ENCODE peak calls at places on chromosomes 3 and 15, in ten cellular contexts. V is mesendoderm, D is adipocyte, O is ovary, M is tibial artery, N is ascending aorta, G is GM12865, R is cardiac muscle cell, C is foreskin fibroblast, H is vagina. A is an unnamed sample.

GRCh38 chr3:62873672-62874397 is 1.4 kb downstream of the CADPS start:
- DNase-seq in V (peak; percentile 93), O (peak; percentile 48), C (no peak), G (peak; percentile 9), M (no peak), H (no peak), R (peak; percentile 89), N (no peak), D (peak; percentile 14), A (no peak)

GRCh38 chr3:108175352-108175751 is 46.9 kb downstream of the IFT57 start:
- DNase-seq in N (no peak), C (peak; percentile 26), H (no peak), V (no peak), D (no peak), O (no peak), M (no peak), G (no peak), R (no peak), A (peak; percentile 7)

GRCh38 chr3:139538733-139539132 is 809 bp downstream of the RBP1 start:
- DNase-seq in C (no peak), D (no peak), G (no peak), M (no peak), R (peak; percentile 10), O (peak; percentile 81), H (no peak), V (peak; percentile 41), N (no peak), A (peak; percentile 78)

GRCh38 chr3:78988324-78988723 is 779.5 kb downstream of the ROBO1 start:
- DNase-seq in V (no peak), O (no peak), M (no peak), C (peak; percentile 26), D (peak; percentile 53), N (no peak), R (no peak), G (no peak), H (no peak), A (peak; percentile 67)

GRCh38 chr15:91209318-91209717 is 109.3 kb downstream of the SV2B start:
- DNase-seq in O (no peak), R (no peak), G (no peak), V (no peak), H (no peak), N (no peak), D (no peak), M (no peak), C (no peak), A (no peak)

GRCh38 chr3:64223809-64224570 is 1.3 kb downstream of the PRICKLE2 start:
- DNase-seq in N (no peak), O (no peak), C (peak; percentile 68), M (no peak), H (no peak), D (no peak), R (no peak), V (no peak), G (peak; percentile 24), A (peak; percentile 68)

GRCh38 chr3:12421132-12421531 is 63.1 kb upstream of the TSEN2 start:
- DNase-seq in M (no peak), H (no peak), G (no peak), R (no peak), O (no peak), C (no peak), D (no peak), N (no peak), V (no peak), A (no peak)

GRCh38 chr3:122985539-122985938 is 42.0 kb downstream of the SEMA5B start:
- DNase-seq in N (no peak), M (no peak), C (no peak), H (no peak), V (peak; percentile 63), R (no peak), G (no peak), O (no peak), D (no peak), A (no peak)

GRCh38 chr3:122893754-122894668 is 99.1 kb downstream of the SLC49A4 start:
- DNase-seq in H (no peak), G (no peak), C (peak; percentile 28), O (no peak), V (peak; percentile 53), D (peak; percentile 32), R (peak; percentile 23), N (no peak), M (no peak), A (peak; percentile 13)

GRCh38 chr3:186492594-186492993 is 51.6 kb downstream of the CRYGS start:
- DNase-seq in C (no peak), N (no peak), M (no peak), R (no peak), G (no peak), O (no peak), V (no peak), H (peak; percentile 22), D (peak; percentile 36), A (no peak)

GRCh38 chr3:192917258-192917507 is 473 bp downstream of the MB21D2 start:
- DNase-seq in G (no peak), M (no peak), C (no peak), D (no peak), R (no peak), N (no peak), O (no peak), V (no peak), H (no peak), A (no peak)

GRCh38 chr15:66169023-66169422 is 84.5 kb downstream of the MEGF11 start:
- DNase-seq in D (no peak), M (no peak), V (no peak), C (no peak), O (no peak), H (no peak), G (no peak), R (no peak), N (no peak), A (no peak)
- H3K4me3 ChIP-seq in D (no peak overlapping the region), M (no peak overlapping the region), V (no peak overlapping the region), C (no peak overlapping the region), O (no peak overlapping the region), H (no peak overlapping the region), G (no peak overlapping the region), R (no peak overlapping the region), N (no peak overlapping the region), A (no peak overlapping the region)

GRCh38 chr15:72113347-72114031 is 4.5 kb downstream of the MYO9A start:
- DNase-seq in D (peak; percentile 14), C (no peak), O (no peak), M (no peak), N (no peak), V (no peak), G (no peak), R (no peak), H (no peak), A (no peak)

GRCh38 chr15:72117698-72118399 is at the start of gene MYO9A:
- DNase-seq in N (peak; percentile 84), R (peak; percentile 99), H (peak; percentile 99), O (peak; percentile 99), V (peak; percentile 99), M (peak; percentile 99), D (peak; percentile 98), G (peak; percentile 99), C (peak; percentile 97), A (peak; percentile 99)

GRCh38 chr15:72116680-72117447 is 1.1 kb downstream of the MYO9A start:
- DNase-seq in V (peak; percentile 56), H (no peak), M (no peak), N (no peak), C (no peak), R (peak; percentile 16), D (peak; percentile 70), G (peak; percentile 16), O (no peak), A (peak; percentile 41)

GRCh38 chr15:72118400-72118978 is at the start of gene SENP8:
- DNase-seq in G (no peak), C (no peak), V (no peak), R (no peak), H (no peak), M (no peak), D (peak; percentile 93), N (no peak), O (no peak), A (no peak)

GRCh38 chr15:72117448-72117697 is 577 bp downstream of the MYO9A start:
- DNase-seq in R (peak; percentile 85), H (no peak), C (peak; percentile 79), D (peak; percentile 94), G (peak; percentile 87), V (peak; percentile 84), O (peak; percentile 88), N (peak; percentile 56), M (peak; percentile 90), A (peak; percentile 77)
- H3K4me3 ChIP-seq in R (peak overlapping the region; percentile 76), H (peak overlapping the region; percentile 91), C (peak overlapping the region; percentile 87), D (peak overlapping the region; percentile 88), G (peak overlapping the region; percentile 88), V (peak overlapping the region; percentile 53), O (peak overlapping the region; percentile 52), N (peak overlapping the region; percentile 74), M (peak overlapping the region; percentile 80), A (peak overlapping the region; percentile 99)

DNA sequence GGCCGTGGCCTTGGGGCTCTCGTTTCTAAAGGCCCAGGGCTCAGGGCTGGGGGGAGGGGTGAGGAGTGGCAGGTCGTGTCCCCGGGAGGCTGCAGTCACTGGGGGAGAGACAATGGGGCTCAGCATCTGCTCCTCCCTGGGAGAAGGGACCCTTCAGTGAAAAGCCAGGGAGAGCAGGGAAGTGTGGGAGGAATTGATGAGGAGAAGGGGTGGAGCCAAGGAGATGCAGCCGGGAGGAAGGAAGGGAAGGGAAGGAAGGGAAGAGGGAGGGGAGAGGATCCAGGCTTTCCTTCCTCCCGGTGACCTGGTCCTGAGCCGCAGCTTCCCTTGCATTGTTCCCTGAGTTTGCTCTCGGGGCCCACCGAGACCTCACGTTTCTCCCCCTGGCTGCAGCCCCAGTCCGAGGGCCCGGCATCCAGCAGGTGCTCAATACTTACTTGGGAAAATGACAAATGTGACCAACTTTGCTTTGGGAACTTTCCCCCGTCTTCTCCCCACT is 1.4 kb upstream of the ZNF710 start:
- DNase-seq in H (no peak), N (no peak), V (peak; percentile 88), M (no peak), D (peak; percentile 33), O (peak; percentile 46), R (no peak), G (no peak), C (peak; percentile 62), A (peak; percentile 13)
- H3K4me3 ChIP-seq in H (peak overlapping the region; percentile 90), N (peak overlapping the region; percentile 96), V (peak overlapping the region; percentile 61), M (peak overlapping the region; percentile 90), D (peak overlapping the region; percentile 74), O (peak overlapping the region; percentile 87), R (no peak overlapping the region), G (no peak overlapping the region), C (peak overlapping the region; percentile 64), A (peak overlapping the region; percentile 71)

GRCh38 chr3:42194943-42195510 is 71.0 kb downstream of the CCK start:
- DNase-seq in D (no peak), O (no peak), V (no peak), M (no peak), G (peak; percentile 62), C (no peak), N (no peak), H (no peak), R (no peak), A (no peak)
- H3K4me3 ChIP-seq in D (no peak overlapping the region), O (no peak overlapping the region), V (no peak overlapping the region), M (no peak overlapping the region), G (peak overlapping the region; percentile 64), C (no peak overlapping the region), N (no peak overlapping the region), H (no peak overlapping the region), R (no peak overlapping the region), A (no peak overlapping the region)

DNA sequence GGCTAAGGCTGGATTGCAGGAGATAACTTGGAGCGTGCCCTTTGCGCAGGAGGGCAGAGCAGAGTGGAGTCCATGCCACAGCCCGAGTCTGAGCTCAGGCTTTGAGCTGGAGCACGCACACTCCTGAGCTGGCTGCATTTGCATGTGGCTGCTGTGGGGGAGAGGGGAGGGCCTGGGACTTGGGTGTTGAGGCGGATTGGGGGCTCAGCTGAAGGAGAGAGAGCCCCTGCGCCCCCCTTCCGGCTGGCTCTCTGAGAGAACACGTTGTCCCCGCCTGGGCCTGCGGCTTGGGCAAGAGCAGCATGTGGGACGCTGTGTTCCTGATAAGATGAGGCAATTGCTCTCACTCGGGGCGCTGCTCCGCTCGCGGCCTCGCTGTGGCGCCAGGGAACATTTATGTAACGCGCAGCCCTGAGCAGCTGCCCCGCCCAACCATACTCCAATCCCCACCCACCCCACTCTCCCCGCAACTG is 39.1 kb downstream of the KLF13 start:
- DNase-seq in N (peak; percentile 88), H (no peak), R (peak; percentile 85), G (peak; percentile 75), O (peak; percentile 97), V (peak; percentile 89), C (peak; percentile 89), D (peak; percentile 90), M (peak; percentile 98), A (peak; percentile 95)
- H3K4me3 ChIP-seq in N (peak overlapping the region; percentile 58), H (peak overlapping the region; percentile 35), R (no peak overlapping the region), G (no peak overlapping the region), O (peak overlapping the region; percentile 29), V (no peak overlapping the region), C (no peak overlapping the region), D (no peak overlapping the region), M (peak overlapping the region; percentile 46), A (peak overlapping the region; percentile 14)